ENCODE peak calls at places on chromosomes 2 and 18, in six cellular contexts. W, B, Z, R, I and J are unnamed samples. For H3K9me3, the result is how much of the 10 kb centered on the place peaks cover.

GRCh38 chr2:146385031-146385430 is 1459.8 kb upstream of the ACVR2A start:
- DNase-seq in B (no peak), Z (no peak), I (no peak), W (no peak), R (no peak), J (no peak)

GRCh38 chr18:63994783-63995399 is 25.0 kb downstream of the SERPINB8 start:
- DNase-seq in I (no peak), Z (peak), R (no peak), W (no peak), B (peak), J (no peak)

GRCh38 chr2:196278491-196278911 is 107.1 kb upstream of the STK17B start:
- DNase-seq in B (peak), W (no peak), Z (no peak), I (no peak), R (no peak), J (no peak)

GRCh38 chr2:7812231-7812995 is 869.4 kb upstream of the ID2 start:
- DNase-seq in Z (no peak), I (no peak), R (no peak), B (peak), W (peak), J (no peak)

GRCh38 chr18:26471027-26471426 is 77.3 kb downstream of the KCTD1 start:
- DNase-seq in W (no peak), R (no peak), Z (no peak), I (no peak), B (no peak), J (no peak)

GRCh38 chr2:215898363-215898762 is 115.0 kb downstream of the MREG start:
- DNase-seq in I (no peak), Z (no peak), R (no peak), W (no peak), B (no peak), J (no peak)

GRCh38 chr2:104599802-104600510 is 254.0 kb upstream of the POU3F3 start:
- DNase-seq in I (no peak), Z (no peak), B (no peak), W (no peak), R (no peak), J (no peak)

GRCh38 chr2:201357216-201357615 is at the start of gene FLACC1:
- DNase-seq in I (no peak), W (no peak), Z (peak), B (peak), R (no peak), J (no peak)

GRCh38 chr18:3114026-3114425 is 101.1 kb upstream of the LPIN2 start:
- DNase-seq in R (no peak), Z (no peak), W (no peak), B (no peak), I (no peak), J (no peak)

DNA sequence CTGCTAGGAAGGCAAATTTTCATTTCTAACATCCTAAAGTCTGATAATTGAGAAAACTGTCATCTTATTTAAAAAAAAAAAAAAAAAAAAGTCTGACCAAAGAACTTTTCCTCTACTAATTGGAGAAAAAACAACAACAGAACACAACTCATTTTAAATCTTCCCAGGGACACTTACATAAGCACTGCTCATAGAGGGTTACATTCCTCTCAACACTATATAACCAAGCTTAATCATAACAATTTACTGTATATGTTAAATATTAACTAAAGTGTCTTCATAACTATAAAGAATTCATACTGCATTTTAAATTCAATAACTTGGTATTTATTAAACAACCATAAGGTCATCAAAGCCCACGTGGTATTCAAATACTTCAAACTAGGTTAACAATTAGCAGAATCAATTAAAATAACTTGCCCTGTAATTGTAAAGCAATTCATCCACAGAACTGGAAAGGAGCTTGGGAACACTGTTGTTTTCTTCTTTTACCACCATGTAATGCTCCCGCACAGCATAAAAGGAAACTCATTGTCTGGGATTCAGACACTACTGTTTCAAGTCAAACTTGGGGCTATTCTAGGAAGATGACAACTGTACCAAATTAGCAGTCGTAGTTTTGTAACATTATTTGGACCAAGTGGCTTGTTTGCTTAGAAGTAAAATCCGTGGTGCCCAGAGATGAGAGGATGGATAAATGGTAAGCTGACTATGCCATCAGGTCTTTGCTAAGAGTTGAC is 10.5 kb downstream of the GAREM1 start:
- DNase-seq in W (no peak), Z (no peak), R (no peak), I (no peak), B (no peak), J (no peak)
- H3K4me3 ChIP-seq in W (no peak), Z (no peak), R (peak), I (no peak), B (no peak), J (no peak)

GRCh38 chr2:136178941-136179601 is 61.1 kb upstream of the CXCR4 start:
- DNase-seq in I (no peak), W (no peak), R (no peak), B (no peak), Z (no peak), J (no peak)
- H3K9me3 ChIP-seq in I (under half), W (under half), R (under half), B (under half), Z (under half), J (under half)

DNA sequence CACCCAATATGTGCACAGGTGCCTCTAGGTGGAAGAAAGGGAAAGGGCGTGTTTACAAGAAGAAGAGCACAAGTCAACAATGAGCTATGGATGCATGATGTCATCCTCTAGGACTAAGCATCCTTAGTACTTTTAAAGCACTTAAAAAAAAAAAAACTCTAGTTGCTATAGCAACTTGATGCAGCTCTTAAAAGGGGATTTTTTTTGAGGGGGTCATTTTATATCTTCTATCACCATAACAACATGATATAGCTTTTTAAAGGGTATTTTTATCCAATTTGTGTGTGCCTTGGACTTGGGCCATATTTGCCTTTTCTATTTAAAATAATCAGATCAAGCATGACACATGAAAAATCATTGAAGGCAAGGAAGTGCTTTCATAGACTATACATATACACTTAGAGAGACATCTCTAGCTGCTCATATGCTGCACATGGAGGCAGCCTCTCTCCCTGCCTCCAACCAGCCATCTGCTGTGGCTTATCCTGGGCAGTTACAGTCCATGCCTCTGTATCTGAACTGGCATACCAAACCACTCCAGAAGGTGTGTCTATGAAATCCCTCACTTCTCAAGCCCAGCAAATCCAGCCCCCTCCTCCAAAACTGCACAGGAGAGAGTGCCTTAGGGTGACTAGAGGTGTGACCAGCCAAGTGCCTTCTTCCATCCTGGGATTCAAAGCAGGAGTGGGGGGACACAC is 165.4 kb downstream of the MSH2 start:
- DNase-seq in I (no peak), R (no peak), W (no peak), B (no peak), Z (no peak), J (no peak)
- H3K4me3 ChIP-seq in I (no peak), R (no peak), W (no peak), B (no peak), Z (no peak), J (no peak)

DNA sequence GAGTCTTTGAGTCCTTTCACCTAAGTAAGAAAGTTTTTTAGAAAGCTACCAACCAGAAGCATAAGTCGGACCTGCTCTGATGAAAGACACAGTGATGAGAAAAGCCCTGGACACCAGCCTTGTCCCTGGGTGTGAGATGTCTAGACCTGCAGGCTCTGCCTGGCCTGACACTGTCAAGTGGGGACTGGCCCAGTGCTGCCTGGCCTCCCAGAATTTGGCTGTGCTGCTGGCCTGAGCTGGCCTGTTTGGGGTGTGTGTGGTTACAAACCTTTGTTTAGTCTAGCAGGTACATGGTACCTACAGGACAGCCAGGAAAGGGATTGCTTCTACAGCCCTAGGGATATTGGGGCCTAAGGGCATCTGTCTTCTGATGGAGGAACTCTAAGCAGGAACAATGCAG is 48.3 kb downstream of the ASB1 start:
- DNase-seq in W (no peak), Z (no peak), I (no peak), R (no peak), B (no peak), J (no peak)
- H3K9me3 ChIP-seq in W (under half), Z (under half), I (under half), R (under half), B (under half), J (under half)

DNA sequence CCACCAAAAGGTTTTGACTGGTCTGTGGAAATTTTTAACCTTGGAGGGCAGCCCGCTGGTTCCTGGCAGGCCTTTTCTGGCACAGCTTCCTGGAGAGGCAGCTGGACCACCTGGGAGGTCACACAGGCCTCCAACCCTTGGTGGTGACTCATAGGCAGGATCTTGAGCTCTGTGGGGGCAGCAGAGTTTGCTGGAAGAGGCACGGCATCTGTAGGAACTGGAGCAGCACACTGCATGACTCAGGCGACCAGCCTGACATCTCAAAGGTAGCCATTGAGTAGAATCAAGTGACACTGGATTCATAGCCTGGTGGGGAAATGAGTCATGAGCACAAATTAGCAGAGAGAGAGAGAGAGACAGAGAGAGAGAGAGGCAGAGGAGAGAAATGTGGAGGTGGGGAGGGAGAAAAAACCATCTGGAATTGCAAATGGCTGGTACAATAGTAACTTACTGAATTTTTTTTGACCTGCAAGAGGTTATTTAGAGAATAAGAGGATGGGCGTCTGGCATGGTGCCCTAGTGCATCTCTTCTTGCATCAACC is 57.4 kb downstream of the TRPM8 start:
- DNase-seq in R (peak), W (peak), I (no peak), B (peak), Z (peak), J (peak)
- H3K4me3 ChIP-seq in R (no peak), W (no peak), I (no peak), B (no peak), Z (no peak), J (no peak)